ENCODE peak calls at places on chromosome 15, in nine cellular contexts. Q is ovary, R is H1, B is A549, I is Peyer's patch, G is stomach, K is NB4, V is breast epithelium, M is transverse colon. F is an unnamed sample.

GRCh38 chr15:25525741-25526140 is 86.9 kb upstream of the UBE3A start:
- DNase-seq in Q (no peak), R (peak), B (no peak), I (no peak), G (no peak), K (no peak), V (no peak), M (no peak), F (no peak)

GRCh38 chr15:41891226-41891625 is 2.6 kb downstream of the SPTBN5 start:
- DNase-seq in Q (no peak), R (no peak), B (no peak), I (no peak), G (no peak), K (no peak), V (no peak), M (no peak), F (no peak)

GRCh38 chr15:31964586-31965307 is 65.6 kb upstream of the CHRNA7 start:
- DNase-seq in Q (no peak), R (no peak), B (no peak), I (no peak), G (no peak), K (no peak), V (no peak), M (no peak), F (no peak)

GRCh38 chr15:49083471-49084284 is 37.4 kb upstream of the SECISBP2L start:
- DNase-seq in Q (no peak), R (no peak), B (no peak), I (no peak), G (no peak), K (no peak), V (no peak), M (no peak), F (no peak)

GRCh38 chr15:99504071-99504822 is 61.5 kb upstream of the MEF2A start:
- DNase-seq in Q (no peak), R (no peak), B (no peak), I (no peak), G (no peak), K (peak), V (no peak), M (no peak), F (no peak)

GRCh38 chr15:92451225-92451825 is 57.6 kb downstream of the ST8SIA2 start:
- DNase-seq in Q (no peak), R (no peak), B (peak), I (no peak), G (no peak), K (no peak), V (no peak), M (no peak), F (no peak)

GRCh38 chr15:59290311-59291213 is 82.1 kb downstream of the MYO1E start:
- DNase-seq in Q (no peak), R (no peak), B (no peak), I (peak), G (no peak), K (no peak), V (no peak), M (no peak), F (no peak)

GRCh38 chr15:83692820-83693581 is 39.1 kb downstream of the ADAMTSL3 start:
- DNase-seq in Q (no peak), R (no peak), B (no peak), I (no peak), G (no peak), K (no peak), V (no peak), M (no peak), F (no peak)

GRCh38 chr15:35486296-35486695 is 59.7 kb downstream of the DPH6 start:
- DNase-seq in Q (no peak), R (no peak), B (no peak), I (no peak), G (no peak), K (no peak), V (no peak), M (no peak), F (no peak)

GRCh38 chr15:96728591-96728990 is 398.1 kb downstream of the NR2F2 start:
- DNase-seq in Q (no peak), R (no peak), B (no peak), I (no peak), G (no peak), K (peak), V (no peak), M (no peak), F (no peak)

GRCh38 chr15:96328101-96328958 is 2.2 kb upstream of the NR2F2 start:
- DNase-seq in Q (no peak), R (no peak), B (no peak), I (no peak), G (no peak), K (no peak), V (no peak), M (no peak), F (no peak)

DNA sequence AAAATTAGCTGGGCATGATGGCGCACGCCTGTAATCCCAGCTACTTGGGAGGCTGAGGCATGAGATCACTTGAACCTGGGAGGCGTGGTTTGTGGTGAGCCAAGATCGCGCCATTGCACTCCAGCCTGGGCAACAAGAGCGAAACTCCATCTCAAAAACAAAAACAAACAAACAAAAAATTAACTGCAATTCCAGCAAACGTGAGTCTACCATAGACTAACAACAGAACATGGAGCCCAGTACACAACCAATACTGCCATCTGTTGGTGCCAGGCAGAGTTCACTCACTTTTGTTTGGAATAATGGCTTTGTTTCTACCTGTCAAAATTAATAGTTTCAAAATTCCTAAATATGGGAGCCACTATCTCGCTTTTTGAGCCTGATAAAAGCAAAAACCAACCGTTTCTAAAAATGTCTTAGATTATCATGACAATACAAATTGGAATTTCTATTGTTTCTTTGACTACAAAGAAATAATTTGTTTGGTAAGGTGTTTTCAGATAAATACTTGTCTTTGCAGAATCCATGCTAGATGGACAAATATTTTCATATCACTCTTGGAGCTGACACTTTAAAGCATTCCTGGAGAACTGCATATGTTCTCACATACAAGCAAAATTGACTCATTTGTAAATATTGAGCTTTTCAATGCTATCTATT is 45.0 kb downstream of the GPR176 start:
- DNase-seq in Q (no peak), R (no peak), B (peak), I (peak), G (peak), K (peak), V (no peak), M (peak), F (no peak)
- TF ChIP-seq POLR2A in Q (no peak), R (no peak), B (no peak), I (no peak), G (no peak), K (no peak), V (no peak), M (no peak), F (no peak)

GRCh38 chr15:93543093-93543492 is 454.1 kb upstream of the RGMA start:
- DNase-seq in Q (no peak), R (no peak), B (no peak), I (no peak), G (no peak), K (no peak), V (no peak), M (no peak), F (no peak)
- H3K4me3 ChIP-seq in Q (no peak), R (no peak), B (no peak), I (no peak), G (no peak), K (no peak), V (no peak), M (no peak), F (no peak)

GRCh38 chr15:67117356-67117755 is 52.0 kb downstream of the SMAD3 start:
- DNase-seq in Q (no peak), R (no peak), B (no peak), I (no peak), G (no peak), K (no peak), V (no peak), M (no peak), F (no peak)

GRCh38 chr15:67115567-67115966 is 50.2 kb downstream of the SMAD3 start:
- DNase-seq in Q (no peak), R (no peak), B (no peak), I (no peak), G (no peak), K (no peak), V (no peak), M (no peak), F (no peak)

GRCh38 chr15:67118808-67119207 is 53.4 kb downstream of the SMAD3 start:
- DNase-seq in Q (no peak), R (no peak), B (no peak), I (no peak), G (no peak), K (no peak), V (no peak), M (no peak), F (no peak)

GRCh38 chr15:67114846-67115521 is 49.6 kb downstream of the SMAD3 start:
- DNase-seq in Q (no peak), R (no peak), B (no peak), I (no peak), G (no peak), K (no peak), V (no peak), M (no peak), F (peak)

DNA sequence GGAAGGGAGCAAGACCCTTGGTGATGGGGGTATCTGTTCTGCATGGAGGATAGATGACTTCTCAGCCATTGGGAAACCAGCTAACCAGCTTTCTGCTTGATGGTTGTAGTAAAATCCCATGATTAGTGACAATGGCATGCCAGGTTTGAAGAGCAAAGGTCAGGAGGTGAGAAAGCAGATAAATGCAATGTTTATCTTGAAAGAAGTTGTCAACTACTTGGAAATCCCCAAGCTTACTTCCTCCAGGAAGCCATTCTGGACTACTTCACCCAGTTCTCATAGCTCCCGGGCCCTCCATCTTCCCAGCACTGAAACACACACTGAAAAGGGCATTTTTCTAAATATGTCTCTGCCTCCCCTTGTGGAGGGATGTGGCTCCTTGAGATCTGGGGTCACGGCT is 51.3 kb downstream of the SMAD3 start:
- DNase-seq in Q (no peak), R (no peak), B (peak), I (peak), G (no peak), K (no peak), V (no peak), M (no peak), F (no peak)
- TF ChIP-seq POLR2A in Q (no peak), R (no peak), B (no peak), I (no peak), G (no peak), K (no peak), V (no peak), M (no peak), F (no peak)

GRCh38 chr15:37765809-37766208 is 168.6 kb upstream of the TMCO5A start:
- DNase-seq in Q (no peak), R (no peak), B (no peak), I (peak), G (no peak), K (peak), V (no peak), M (peak), F (no peak)
- H3K4me3 ChIP-seq in Q (no peak), R (no peak), B (no peak), I (no peak), G (no peak), K (no peak), V (no peak), M (peak), F (no peak)

DNA sequence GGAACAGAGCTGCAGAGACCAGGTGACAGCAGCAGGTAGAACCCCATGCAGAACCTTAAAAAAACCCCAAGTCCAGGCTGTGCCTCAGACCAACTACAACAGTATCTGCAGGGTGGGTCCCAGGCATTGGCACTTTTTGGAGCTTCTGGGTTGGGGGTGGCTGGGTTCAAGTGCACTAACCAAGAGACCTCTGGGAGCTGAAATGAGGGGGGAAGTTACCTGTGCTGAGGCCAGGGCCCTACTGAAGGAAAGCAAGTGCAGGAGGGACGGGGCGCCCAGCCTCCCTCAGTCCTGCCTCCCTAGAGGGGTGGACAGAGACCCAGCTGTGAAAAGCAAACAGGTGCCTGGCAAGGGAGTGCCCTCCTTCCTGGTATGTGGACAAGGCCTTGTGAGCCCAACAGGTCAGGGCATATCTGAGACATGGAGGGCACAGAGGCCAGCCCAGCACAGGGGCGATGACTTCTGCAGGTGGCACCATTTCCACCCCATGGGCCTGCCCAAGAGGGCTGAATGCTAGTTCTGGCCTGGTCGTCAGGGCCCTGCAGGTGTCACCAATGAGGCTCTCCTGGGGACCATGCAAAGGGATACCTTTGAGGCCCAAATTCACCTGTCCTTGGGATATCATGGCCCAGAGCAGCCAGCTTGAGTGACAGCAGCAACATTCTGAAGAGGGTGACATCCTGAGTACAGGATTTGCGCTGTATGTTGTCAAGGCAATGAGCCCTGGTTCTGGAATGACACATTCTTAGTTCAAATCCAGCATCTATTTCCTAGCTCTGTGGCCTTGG is 18.7 kb downstream of the CTSH start:
- DNase-seq in Q (no peak), R (no peak), B (no peak), I (no peak), G (no peak), K (no peak), V (no peak), M (no peak), F (no peak)
- TF ChIP-seq POLR2A in Q (no peak), R (no peak), B (no peak), I (no peak), G (no peak), K (no peak), V (no peak), M (no peak), F (no peak)

GRCh38 chr15:64892850-64893403 is 18.8 kb upstream of the ANKDD1A start:
- DNase-seq in Q (no peak), R (no peak), B (no peak), I (peak), G (no peak), K (peak), V (no peak), M (no peak), F (no peak)

GRCh38 chr15:64895285-64896065 is 16.2 kb upstream of the ANKDD1A start:
- DNase-seq in Q (no peak), R (no peak), B (no peak), I (peak), G (peak), K (peak), V (no peak), M (peak), F (no peak)

GRCh38 chr15:64896371-64897069 is 15.2 kb upstream of the ANKDD1A start:
- DNase-seq in Q (no peak), R (no peak), B (no peak), I (no peak), G (no peak), K (no peak), V (no peak), M (no peak), F (no peak)

GRCh38 chr15:64893481-64894394 is 18.0 kb upstream of the ANKDD1A start:
- DNase-seq in Q (peak), R (peak), B (peak), I (peak), G (peak), K (peak), V (peak), M (peak), F (peak)

DNA sequence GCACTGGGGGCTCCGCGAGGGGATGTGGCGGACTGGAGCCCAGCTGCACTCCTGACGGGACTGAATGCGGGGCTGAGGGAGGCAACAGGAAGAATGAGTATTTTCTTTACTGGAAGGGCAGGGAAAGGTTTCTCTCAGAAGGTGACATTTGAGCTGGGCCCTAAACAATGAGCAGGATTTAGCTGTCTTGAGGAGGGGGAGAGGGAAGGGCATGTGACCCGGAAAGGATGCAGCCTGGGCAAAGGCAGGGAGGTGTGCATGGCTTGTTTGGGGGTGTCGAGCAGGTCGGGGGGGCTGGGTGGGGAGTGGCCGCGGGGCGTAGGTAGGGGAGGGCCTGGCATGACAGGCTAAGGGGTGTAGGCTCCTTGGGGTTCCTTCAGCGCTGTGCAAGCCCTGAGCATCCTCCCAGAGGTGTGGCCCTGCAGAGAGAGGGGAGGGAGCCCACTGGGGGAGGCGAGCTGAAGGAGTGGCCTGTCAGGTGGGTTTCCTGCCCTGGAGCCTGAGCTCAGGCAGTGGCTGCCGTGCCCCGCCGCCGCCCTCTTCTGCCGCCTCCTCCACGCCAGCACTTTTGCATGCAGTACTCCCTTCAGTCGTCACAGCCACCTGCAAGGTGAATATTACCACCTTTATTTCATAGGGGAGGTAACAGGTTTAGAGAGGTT is 17.2 kb upstream of the ANKDD1A start:
- DNase-seq in Q (no peak), R (peak), B (no peak), I (peak), G (peak), K (peak), V (no peak), M (peak), F (no peak)
- H3K4me3 ChIP-seq in Q (peak), R (peak), B (no peak), I (peak), G (peak), K (peak), V (peak), M (peak), F (peak)

GRCh38 chr15:40256642-40257235 is 17.9 kb downstream of the PAK6 start:
- DNase-seq in Q (no peak), R (no peak), B (no peak), I (no peak), G (no peak), K (no peak), V (no peak), M (no peak), F (no peak)
- TF ChIP-seq POLR2A in Q (no peak), R (no peak), B (no peak), I (no peak), G (no peak), K (no peak), V (no peak), M (no peak), F (no peak)

DNA sequence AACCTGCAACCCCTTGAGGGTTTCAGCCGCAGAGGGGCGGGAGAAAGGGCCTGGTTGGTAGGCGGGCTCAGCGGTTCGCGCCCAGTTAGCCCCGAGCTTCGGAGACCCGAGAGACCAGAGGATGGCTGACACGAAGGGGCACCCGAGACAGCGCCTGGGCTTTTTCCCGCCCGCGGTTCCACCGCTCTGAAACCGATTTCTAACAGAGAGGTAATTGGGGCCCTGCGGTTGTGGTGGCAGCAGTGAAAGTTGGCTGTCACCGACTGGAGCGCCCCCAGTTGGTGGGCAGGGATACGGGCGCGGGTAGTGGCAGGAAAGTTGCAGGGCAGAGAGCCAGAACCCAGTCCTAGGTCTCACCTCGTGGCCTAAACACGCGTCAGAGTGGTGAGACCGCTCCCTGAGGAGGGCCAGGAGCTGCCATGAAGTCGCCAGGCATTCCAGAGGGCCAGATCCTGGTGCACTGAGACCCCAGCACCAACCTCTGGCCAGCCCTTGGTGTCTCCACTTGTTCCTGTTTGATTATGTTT is 590 bp upstream of the ELL3 start:
- DNase-seq in Q (peak), R (peak), B (peak), I (peak), G (peak), K (peak), V (peak), M (peak), F (peak)
- H3K4me3 ChIP-seq in Q (peak), R (peak), B (peak), I (peak), G (peak), K (peak), V (peak), M (peak), F (peak)

GRCh38 chr15:79970921-79971434 is at the start of gene BCL2A1:
- DNase-seq in Q (no peak), R (no peak), B (peak), I (peak), G (peak), K (peak), V (no peak), M (peak), F (no peak)
- TF ChIP-seq POLR2A in Q (no peak), R (no peak), B (no peak), I (no peak), G (no peak), K (no peak), V (no peak), M (peak), F (no peak)

DNA sequence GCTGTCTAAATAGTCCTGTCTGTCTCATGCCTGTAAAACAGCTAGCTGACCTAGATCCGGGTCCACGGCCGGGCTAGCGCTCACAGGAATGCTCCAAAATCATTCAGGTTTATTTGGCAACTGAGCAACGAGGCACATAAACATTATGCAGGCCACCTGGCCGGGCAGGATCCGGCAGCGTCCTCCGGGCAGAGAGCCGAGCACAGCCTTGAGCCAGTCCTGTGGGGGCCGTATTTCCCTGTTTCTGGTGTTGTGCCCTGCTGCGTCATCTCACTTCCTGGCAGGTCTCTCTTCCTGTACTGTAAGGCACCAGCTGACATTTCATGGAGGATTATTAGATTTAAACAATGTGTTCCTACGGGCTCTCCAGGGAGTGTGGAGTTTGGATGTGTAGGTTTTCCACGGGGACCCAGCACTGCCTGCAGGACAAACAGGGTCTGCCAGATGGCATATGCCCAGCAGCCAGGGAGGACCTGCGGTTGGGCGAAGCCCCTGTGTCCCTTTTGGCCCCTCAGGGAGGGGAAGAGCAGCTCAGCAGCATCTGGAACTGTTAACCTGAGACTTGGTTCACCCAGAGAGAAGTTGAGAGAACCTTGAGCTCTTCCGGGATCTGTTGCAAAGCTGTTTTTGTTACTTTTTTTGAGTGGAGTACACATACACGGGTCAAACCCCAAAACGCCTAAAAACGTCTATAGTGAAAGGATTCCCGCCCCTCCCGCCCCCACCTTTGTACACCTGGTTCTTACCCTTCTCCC is 16.5 kb upstream of the LRRK1 start:
- DNase-seq in Q (peak), R (no peak), B (no peak), I (peak), G (peak), K (peak), V (peak), M (peak), F (peak)
- H3K4me3 ChIP-seq in Q (peak), R (no peak), B (no peak), I (peak), G (peak), K (no peak), V (peak), M (peak), F (no peak)